ENCODE peak calls at places on chromosomes 13 and 19, in six cellular contexts. P is IMR-90, E is SK-N-SH, Y is K562, J is A549, N is H1. O is an unnamed sample.

GRCh38 chr19:48819366-48819816 is 8.6 kb upstream of the BCAT2 start:
- DNase-seq in Y (peak; percentile 47), E (no peak), P (peak; percentile 79), J (peak; percentile 89), N (no peak), O (no peak)

GRCh38 chr13:23934481-23934880 is 37.2 kb upstream of the C1QTNF9B start:
- DNase-seq in J (no peak), E (no peak), N (no peak), Y (no peak), P (peak; percentile 18), O (no peak)

GRCh38 chr19:12985049-12985776 is 10.1 kb upstream of the NFIX start:
- DNase-seq in P (peak; percentile 76), Y (peak; percentile 88), N (no peak), J (no peak), E (no peak), O (no peak)

GRCh38 chr19:48772503-48772953 is 17.2 kb downstream of the FGF21 start:
- DNase-seq in E (no peak), Y (no peak), N (no peak), J (no peak), P (no peak), O (no peak)

GRCh38 chr19:36141039-36141914 is 1.4 kb downstream of the CAPNS1 start:
- DNase-seq in P (peak; percentile 76), J (peak; percentile 96), N (peak; percentile 99), Y (peak; percentile 90), E (peak; percentile 93), O (peak; percentile 53)

GRCh38 chr13:53885997-53886396 is 857.4 kb downstream of the OLFM4 start:
- DNase-seq in P (no peak), J (no peak), Y (no peak), E (no peak), N (no peak), O (no peak)

GRCh38 chr13:35014606-35015005 is 72.5 kb downstream of the NBEA start:
- DNase-seq in N (no peak), P (no peak), J (no peak), Y (no peak), E (no peak), O (no peak)

GRCh38 chr13:21361706-21362105 is 97.4 kb downstream of the ZDHHC20 start:
- DNase-seq in J (no peak), P (no peak), Y (no peak), E (no peak), N (no peak), O (no peak)

GRCh38 chr19:34457446-34457845 is 24.1 kb upstream of the WTIP start:
- DNase-seq in P (no peak), J (no peak), Y (no peak), E (no peak), N (no peak), O (no peak)

GRCh38 chr19:11251217-11251616 is 11.1 kb downstream of the DOCK6 start:
- DNase-seq in N (no peak), P (no peak), J (no peak), E (no peak), Y (no peak), O (no peak)

GRCh38 chr19:48859711-48860572 is 8.5 kb downstream of the PLEKHA4 start:
- DNase-seq in E (peak; percentile 55), J (peak; percentile 65), P (no peak), N (peak; percentile 63), Y (peak; percentile 99), O (no peak)

GRCh38 chr13:29143864-29144263 is 323.7 kb downstream of the MTUS2 start:
- DNase-seq in E (no peak), Y (no peak), J (no peak), N (no peak), P (no peak), O (no peak)

GRCh38 chr19:35140898-35141626 is 2.0 kb upstream of the FXYD7 start:
- DNase-seq in Y (peak; percentile 93), E (peak; percentile 100), N (peak; percentile 98), J (peak; percentile 95), P (peak; percentile 86), O (no peak)

GRCh38 chr19:19663292-19664120 is at the start of gene ATP13A1:
- DNase-seq in N (peak; percentile 92), Y (peak; percentile 96), P (peak; percentile 97), J (peak; percentile 95), E (peak; percentile 95), O (peak; percentile 92)

GRCh38 chr19:18488403-18488723 is 33.5 kb downstream of the ELL start:
- DNase-seq in J (peak; percentile 35), Y (no peak), E (peak; percentile 62), P (no peak), N (no peak), O (no peak)

GRCh38 chr19:6312018-6312417 is 21.4 kb downstream of the ACER1 start:
- DNase-seq in P (no peak), N (no peak), E (no peak), J (no peak), Y (peak; percentile 17), O (no peak)

GRCh38 chr13:22505489-22505888 is 675.3 kb upstream of the SGCG start:
- DNase-seq in Y (no peak), E (no peak), P (no peak), N (no peak), J (no peak), O (no peak)

GRCh38 chr13:113842336-113843062 is 21.4 kb downstream of the GAS6 start:
- DNase-seq in N (no peak), Y (no peak), P (no peak), E (no peak), J (no peak), O (no peak)

GRCh38 chr13:75255159-75255558 is 226.8 kb downstream of the TBC1D4 start:
- DNase-seq in Y (no peak), J (no peak), N (no peak), P (no peak), E (no peak), O (no peak)

GRCh38 chr19:24140099-24140498 is 53.1 kb downstream of the ZNF254 start:
- DNase-seq in Y (peak; percentile 9), E (no peak), P (peak; percentile 96), J (peak; percentile 55), N (no peak), O (no peak)

GRCh38 chr13:24356837-24357236 is 47.5 kb downstream of the C1QTNF9 start:
- DNase-seq in P (no peak), E (no peak), J (no peak), N (no peak), Y (no peak), O (no peak)

GRCh38 chr19:50213925-50214324 is 10.5 kb downstream of the MYH14 start:
- DNase-seq in J (no peak), Y (no peak), N (no peak), P (no peak), E (no peak), O (no peak)

GRCh38 chr19:45632468-45633196 is 6.6 kb downstream of the EML2 start:
- DNase-seq in P (peak; percentile 89), E (peak; percentile 96), Y (peak; percentile 89), J (peak; percentile 91), N (peak; percentile 99), O (no peak)

GRCh38 chr19:56829586-56829985 is 10.9 kb downstream of the PEG3 start:
- DNase-seq in P (no peak), N (no peak), J (no peak), E (no peak), Y (no peak), O (no peak)

GRCh38 chr13:42039946-42040729 is 8.3 kb upstream of the DGKH start:
- DNase-seq in E (peak; percentile 99), Y (peak; percentile 83), N (peak; percentile 85), J (peak; percentile 78), P (peak; percentile 86), O (peak; percentile 25)

GRCh38 chr13:42036711-42037110 is 11.7 kb upstream of the DGKH start:
- DNase-seq in N (no peak), Y (no peak), E (no peak), J (no peak), P (no peak), O (no peak)

GRCh38 chr13:42038661-42039456 is 9.6 kb upstream of the DGKH start:
- DNase-seq in P (peak; percentile 28), E (no peak), Y (no peak), N (no peak), J (no peak), O (no peak)

GRCh38 chr13:42039457-42039945 is 8.9 kb upstream of the DGKH start:
- DNase-seq in Y (peak; percentile 30), J (peak; percentile 49), N (no peak), E (peak; percentile 24), P (no peak), O (peak; percentile 21)

DNA sequence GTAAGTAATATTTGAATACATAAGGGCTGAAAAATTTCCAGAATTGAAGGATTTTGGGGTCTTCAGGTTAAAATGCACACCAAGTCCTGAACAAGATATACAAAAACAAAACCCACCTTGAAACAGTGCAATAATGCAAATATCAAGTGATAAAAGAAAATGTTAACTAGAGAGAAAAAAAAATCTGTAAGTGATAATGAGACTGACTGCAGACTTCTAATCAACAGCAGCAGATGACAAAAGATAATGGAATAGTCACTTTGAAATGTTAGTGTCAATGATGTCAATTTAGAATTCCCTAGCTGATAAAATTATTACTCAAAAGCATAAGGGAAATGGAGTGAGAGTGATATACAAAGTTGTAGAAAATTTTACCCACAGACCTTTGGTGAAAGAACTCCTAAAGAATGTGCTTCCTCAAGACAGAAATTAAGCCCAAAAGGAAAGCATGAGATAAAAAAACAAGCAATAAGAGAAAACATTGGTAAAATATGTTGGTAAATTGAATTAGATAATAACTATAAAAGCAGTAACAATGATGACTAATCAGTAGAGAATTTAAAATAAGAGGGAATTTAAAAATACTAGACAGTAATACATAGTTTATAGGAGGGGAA is 12.4 kb upstream of the DGKH start:
- DNase-seq in N (no peak), P (no peak), Y (no peak), J (no peak), E (no peak), O (no peak)
- TF ChIP-seq RFX5 in N (no peak), P (no peak), Y (no peak), J (no peak), E (no peak), O (no peak)

DNA sequence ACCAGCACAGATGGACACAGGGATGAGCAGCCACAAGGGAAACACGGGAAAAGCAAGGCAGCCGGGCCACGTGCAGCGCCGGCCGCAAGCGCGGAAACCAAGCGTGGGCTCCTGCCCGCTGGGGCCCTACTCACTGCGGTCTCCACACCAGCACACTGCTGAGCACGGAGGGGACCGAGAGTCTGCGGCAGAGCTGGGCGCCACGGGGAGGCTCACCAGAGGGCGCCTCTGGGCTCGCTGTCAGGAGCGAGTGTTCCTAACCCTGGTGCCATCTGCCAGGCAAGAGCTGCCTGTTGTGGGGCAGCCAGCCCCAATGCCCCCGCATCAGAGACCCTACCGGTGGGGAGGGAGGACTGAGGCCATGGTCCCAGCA is 26.5 kb downstream of the MPND start:
- DNase-seq in P (peak; percentile 26), N (peak; percentile 74), E (no peak), Y (peak; percentile 34), J (no peak), O (no peak)
- TF ChIP-seq RAD21 in P (peak; percentile 37), N (peak; percentile 32), E (peak; percentile 33), Y (peak; percentile 51), J (peak; percentile 29), O (peak; percentile 49)

DNA sequence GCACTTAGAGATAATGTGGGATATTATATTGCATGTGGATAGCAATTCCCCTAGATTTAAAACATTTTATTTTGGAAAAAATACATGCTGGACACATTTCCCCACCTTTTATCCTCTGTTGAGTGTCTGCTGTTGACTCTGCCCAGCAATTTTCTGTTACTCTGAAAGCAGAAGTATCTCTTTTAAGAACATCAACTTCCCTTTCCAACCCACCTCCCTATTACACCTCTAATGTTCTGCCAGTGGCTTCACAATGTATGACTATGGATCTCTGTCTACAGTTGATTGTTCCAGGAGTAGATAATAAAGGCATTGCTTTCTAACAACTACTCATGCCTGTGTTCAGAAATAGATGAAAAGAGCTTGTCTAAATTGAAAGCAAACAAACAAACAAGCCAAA is 754.8 kb upstream of the SLITRK6 start:
- DNase-seq in Y (no peak), E (no peak), P (no peak), J (no peak), N (no peak), O (no peak)
- TF ChIP-seq RFX5 in Y (no peak), E (no peak), P (no peak), J (no peak), N (no peak), O (no peak)

GRCh38 chr13:26485786-26486185 is 71.7 kb upstream of the WASF3 start:
- DNase-seq in N (no peak), Y (no peak), E (no peak), J (no peak), P (no peak), O (no peak)
- TF ChIP-seq RAD21 in N (no peak), Y (no peak), E (no peak), J (no peak), P (no peak), O (no peak)